ENCODE peak calls at places on chromosome 6, in eight cellular contexts. One of them, this sample, is unnamed.
A peak's percentile ranks its signal among the peaks of the same experiment; 100 is the strongest.

GRCh38 chr6:164216368-164216767 is 801.9 kb downstream of the QKI start:
- DNase-seq in transverse colon: no peak
- DNase-seq in stomach: no peak
- DNase-seq in HL-60: no peak
- DNase-seq in Panc1: no peak
- DNase-seq in breast epithelium: no peak
- DNase-seq in HCT116: no peak
- DNase-seq in suprapubic skin: no peak
- DNase-seq in this sample: no peak

GRCh38 chr6:154261688-154262397 is 94.8 kb downstream of the IPCEF1 start:
- DNase-seq in transverse colon: no peak
- DNase-seq in stomach: no peak
- DNase-seq in HL-60: no peak
- DNase-seq in Panc1: no peak
- DNase-seq in breast epithelium: no peak
- DNase-seq in HCT116: no peak
- DNase-seq in suprapubic skin: no peak
- DNase-seq in this sample: no peak

GRCh38 chr6:160137989-160138835 is 16.6 kb downstream of the SLC22A1 start:
- DNase-seq in transverse colon: peak; percentile 65
- DNase-seq in stomach: peak; percentile 72
- DNase-seq in HL-60: peak; percentile 35
- DNase-seq in Panc1: peak; percentile 39
- DNase-seq in breast epithelium: no peak
- DNase-seq in HCT116: peak; percentile 32
- DNase-seq in suprapubic skin: no peak
- DNase-seq in this sample: no peak

GRCh38 chr6:80962382-80962781 is 790.1 kb downstream of the TENT5A start:
- DNase-seq in transverse colon: no peak
- DNase-seq in stomach: no peak
- DNase-seq in HL-60: no peak
- DNase-seq in Panc1: no peak
- DNase-seq in breast epithelium: no peak
- DNase-seq in HCT116: no peak
- DNase-seq in suprapubic skin: no peak
- DNase-seq in this sample: no peak

GRCh38 chr6:129785756-129786135 is 75.4 kb downstream of the TMEM244 start:
- DNase-seq in transverse colon: no peak
- DNase-seq in stomach: no peak
- DNase-seq in HL-60: no peak
- DNase-seq in Panc1: no peak
- DNase-seq in breast epithelium: no peak
- DNase-seq in HCT116: no peak
- DNase-seq in suprapubic skin: no peak
- DNase-seq in this sample: no peak

GRCh38 chr6:13404115-13404891 is 76.0 kb upstream of the TBC1D7 start:
- DNase-seq in transverse colon: no peak
- DNase-seq in stomach: no peak
- DNase-seq in HL-60: peak; percentile 91
- DNase-seq in Panc1: no peak
- DNase-seq in breast epithelium: no peak
- DNase-seq in HCT116: no peak
- DNase-seq in suprapubic skin: no peak
- DNase-seq in this sample: no peak

GRCh38 chr6:137903933-137904821 is 37.1 kb downstream of the TNFAIP3 start:
- DNase-seq in transverse colon: no peak
- DNase-seq in stomach: no peak
- DNase-seq in HL-60: peak; percentile 73
- DNase-seq in Panc1: no peak
- DNase-seq in breast epithelium: no peak
- DNase-seq in HCT116: peak; percentile 10
- DNase-seq in suprapubic skin: no peak
- DNase-seq in this sample: no peak

GRCh38 chr6:81708306-81708705 is 44.2 kb downstream of the TENT5A start:
- DNase-seq in transverse colon: no peak
- DNase-seq in stomach: no peak
- DNase-seq in HL-60: no peak
- DNase-seq in Panc1: no peak
- DNase-seq in breast epithelium: no peak
- DNase-seq in HCT116: no peak
- DNase-seq in suprapubic skin: no peak
- DNase-seq in this sample: no peak

GRCh38 chr6:108589244-108589730 is 28.6 kb downstream of the FOXO3 start:
- DNase-seq in transverse colon: peak; percentile 83
- DNase-seq in stomach: peak; percentile 85
- DNase-seq in HL-60: peak; percentile 33
- DNase-seq in Panc1: peak; percentile 15
- DNase-seq in breast epithelium: peak; percentile 85
- DNase-seq in HCT116: peak; percentile 18
- DNase-seq in suprapubic skin: peak; percentile 91
- DNase-seq in this sample: peak; percentile 81

GRCh38 chr6:3761989-3762270 is 10.4 kb upstream of the PXDC1 start:
- DNase-seq in transverse colon: no peak
- DNase-seq in stomach: no peak
- DNase-seq in HL-60: no peak
- DNase-seq in Panc1: no peak
- DNase-seq in breast epithelium: no peak
- DNase-seq in HCT116: no peak
- DNase-seq in suprapubic skin: peak; percentile 35
- DNase-seq in this sample: no peak

GRCh38 chr6:169787797-169788196 is 36.4 kb downstream of the ERMARD start:
- DNase-seq in transverse colon: no peak
- DNase-seq in stomach: no peak
- DNase-seq in HL-60: no peak
- DNase-seq in Panc1: no peak
- DNase-seq in breast epithelium: no peak
- DNase-seq in HCT116: no peak
- DNase-seq in suprapubic skin: peak; percentile 27
- DNase-seq in this sample: no peak

GRCh38 chr6:20718705-20719653 is 184.7 kb downstream of the CDKAL1 start:
- DNase-seq in transverse colon: no peak
- DNase-seq in stomach: no peak
- DNase-seq in HL-60: no peak
- DNase-seq in Panc1: no peak
- DNase-seq in breast epithelium: no peak
- DNase-seq in HCT116: no peak
- DNase-seq in suprapubic skin: no peak
- DNase-seq in this sample: no peak

GRCh38 chr6:39568896-39569295 is 156.3 kb downstream of the KIF6 start:
- DNase-seq in transverse colon: no peak
- DNase-seq in stomach: no peak
- DNase-seq in HL-60: no peak
- DNase-seq in Panc1: no peak
- DNase-seq in breast epithelium: no peak
- DNase-seq in HCT116: no peak
- DNase-seq in suprapubic skin: no peak
- DNase-seq in this sample: no peak

GRCh38 chr6:129498950-129499870 is 210.8 kb downstream of the ARHGAP18 start:
- DNase-seq in transverse colon: no peak
- DNase-seq in stomach: no peak
- DNase-seq in HL-60: peak; percentile 32
- DNase-seq in Panc1: peak; percentile 20
- DNase-seq in breast epithelium: no peak
- DNase-seq in HCT116: peak; percentile 67
- DNase-seq in suprapubic skin: no peak
- DNase-seq in this sample: no peak

GRCh38 chr6:42402184-42402583 is 49.5 kb downstream of the TRERF1 start:
- DNase-seq in transverse colon: no peak
- DNase-seq in stomach: no peak
- DNase-seq in HL-60: no peak
- DNase-seq in Panc1: peak; percentile 43
- DNase-seq in breast epithelium: no peak
- DNase-seq in HCT116: peak; percentile 58
- DNase-seq in suprapubic skin: no peak
- DNase-seq in this sample: no peak

GRCh38 chr6:167733740-167734661 is 92.7 kb upstream of the AFDN start:
- DNase-seq in transverse colon: no peak
- DNase-seq in stomach: peak; percentile 22
- DNase-seq in HL-60: no peak
- DNase-seq in Panc1: no peak
- DNase-seq in breast epithelium: no peak
- DNase-seq in HCT116: no peak
- DNase-seq in suprapubic skin: peak; percentile 65
- DNase-seq in this sample: peak; percentile 70

GRCh38 chr6:104881964-104882668 is 22.4 kb upstream of the HACE1 start:
- DNase-seq in transverse colon: no peak
- DNase-seq in stomach: no peak
- DNase-seq in HL-60: no peak
- DNase-seq in Panc1: no peak
- DNase-seq in breast epithelium: no peak
- DNase-seq in HCT116: no peak
- DNase-seq in suprapubic skin: no peak
- DNase-seq in this sample: no peak

GRCh38 chr6:159315562-159315961 is 146.4 kb downstream of the FNDC1 start:
- DNase-seq in transverse colon: no peak
- DNase-seq in stomach: no peak
- DNase-seq in HL-60: no peak
- DNase-seq in Panc1: no peak
- DNase-seq in breast epithelium: no peak
- DNase-seq in HCT116: no peak
- DNase-seq in suprapubic skin: no peak
- DNase-seq in this sample: no peak

GRCh38 chr6:80540700-80541099 is 434.2 kb downstream of the BCKDHB start:
- DNase-seq in transverse colon: no peak
- DNase-seq in stomach: no peak
- DNase-seq in HL-60: no peak
- DNase-seq in Panc1: no peak
- DNase-seq in breast epithelium: no peak
- DNase-seq in HCT116: no peak
- DNase-seq in suprapubic skin: no peak
- DNase-seq in this sample: no peak

GRCh38 chr6:2478200-2478599 is 232.8 kb upstream of the GMDS start:
- DNase-seq in transverse colon: no peak
- DNase-seq in stomach: no peak
- DNase-seq in HL-60: no peak
- DNase-seq in Panc1: no peak
- DNase-seq in breast epithelium: no peak
- DNase-seq in HCT116: no peak
- DNase-seq in suprapubic skin: no peak
- DNase-seq in this sample: no peak

GRCh38 chr6:75081920-75082319 is 123.9 kb downstream of the COL12A1 start:
- DNase-seq in transverse colon: no peak
- DNase-seq in stomach: no peak
- DNase-seq in HL-60: no peak
- DNase-seq in Panc1: no peak
- DNase-seq in breast epithelium: no peak
- DNase-seq in HCT116: no peak
- DNase-seq in suprapubic skin: no peak
- DNase-seq in this sample: no peak

DNA sequence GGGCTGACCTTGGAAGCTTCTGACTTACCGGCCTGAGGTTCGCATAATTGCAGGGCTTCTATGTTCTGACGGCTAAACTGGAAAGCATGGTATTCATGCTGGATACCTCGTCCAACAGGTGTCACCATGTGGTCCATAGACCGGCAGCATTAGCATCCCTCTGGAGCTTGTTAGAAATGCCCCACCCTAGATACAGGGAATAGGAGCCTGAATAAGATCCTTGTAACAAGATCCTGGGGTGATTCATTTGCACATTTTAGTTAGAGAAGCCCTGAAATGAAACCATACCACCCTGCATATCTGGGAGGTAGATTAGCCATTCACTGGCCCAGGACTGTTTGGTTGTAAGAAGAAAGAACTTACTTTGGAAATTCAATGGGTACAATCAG is 77.7 kb downstream of the TMEM170B start:
- DNase-seq in transverse colon: no peak
- DNase-seq in stomach: no peak
- DNase-seq in HL-60: no peak
- DNase-seq in Panc1: no peak
- DNase-seq in breast epithelium: no peak
- DNase-seq in HCT116: no peak
- DNase-seq in suprapubic skin: no peak
- DNase-seq in this sample: no peak
- H3K27ac ChIP-seq in transverse colon: no peak overlapping the region
- H3K27ac ChIP-seq in stomach: peak overlapping the region; percentile 38
- H3K27ac ChIP-seq in HL-60: no peak overlapping the region
- H3K27ac ChIP-seq in Panc1: no peak overlapping the region
- H3K27ac ChIP-seq in breast epithelium: peak overlapping the region; percentile 3
- H3K27ac ChIP-seq in HCT116: no peak overlapping the region
- H3K27ac ChIP-seq in suprapubic skin: no peak overlapping the region
- H3K27ac ChIP-seq in this sample: no peak overlapping the region

DNA sequence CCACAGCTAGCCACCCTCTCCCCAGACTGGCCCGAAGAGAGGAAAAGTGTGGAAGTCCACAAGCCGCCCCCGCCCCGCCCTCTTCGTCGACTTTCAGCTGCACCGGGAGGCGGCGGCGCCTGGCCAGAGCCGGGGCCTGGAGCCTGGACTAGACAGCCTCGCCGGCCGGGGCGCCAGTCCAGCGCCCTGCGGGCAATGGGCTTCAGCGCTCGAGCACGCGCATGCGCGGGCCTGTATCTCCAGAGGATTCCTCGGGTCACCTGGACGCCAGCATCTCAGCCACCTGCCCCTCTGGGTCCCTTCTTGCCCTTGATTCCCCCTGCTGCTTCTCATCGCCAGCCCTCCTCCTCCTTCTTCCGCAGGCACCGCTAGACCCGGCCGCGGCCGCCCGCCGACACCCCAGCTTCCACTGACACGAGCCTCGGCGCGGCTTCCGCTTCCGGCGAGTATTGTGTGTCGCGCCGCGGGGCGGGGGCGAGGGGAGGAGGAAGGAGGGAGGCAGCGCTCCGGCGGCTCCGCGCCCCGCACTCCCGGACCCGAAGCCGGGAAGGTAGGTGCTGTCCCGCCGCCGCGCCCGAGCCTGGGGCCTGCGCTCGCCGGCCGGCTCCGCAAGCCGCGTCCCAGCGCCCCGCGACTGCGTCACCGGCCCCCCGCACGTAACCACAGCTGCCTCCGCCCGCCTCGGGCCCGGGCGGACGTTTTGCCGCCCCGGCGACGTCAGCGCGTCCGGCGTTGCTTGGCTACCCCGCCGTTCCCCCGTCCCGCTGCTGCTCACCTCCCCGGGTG is at the start of gene TRIM39:
- DNase-seq in transverse colon: peak; percentile 88
- DNase-seq in stomach: peak; percentile 88
- DNase-seq in HL-60: peak; percentile 85
- DNase-seq in Panc1: no peak
- DNase-seq in breast epithelium: peak; percentile 76
- DNase-seq in HCT116: peak; percentile 59
- DNase-seq in suprapubic skin: peak; percentile 92
- DNase-seq in this sample: peak; percentile 99
- TF ChIP-seq POLR2AphosphoS5 in transverse colon: peak; percentile 94
- TF ChIP-seq POLR2AphosphoS5 in stomach: peak; percentile 92
- TF ChIP-seq POLR2AphosphoS5 in HL-60: peak; percentile 60
- TF ChIP-seq POLR2AphosphoS5 in Panc1: peak; percentile 85
- TF ChIP-seq POLR2AphosphoS5 in breast epithelium: peak; percentile 80
- TF ChIP-seq POLR2AphosphoS5 in HCT116: peak; percentile 55
- TF ChIP-seq POLR2AphosphoS5 in suprapubic skin: peak; percentile 45
- TF ChIP-seq POLR2AphosphoS5 in this sample: peak; percentile 96

GRCh38 chr6:33193619-33194018 is 1.4 kb upstream of the COL11A2 start:
- DNase-seq in transverse colon: no peak
- DNase-seq in stomach: no peak
- DNase-seq in HL-60: no peak
- DNase-seq in Panc1: no peak
- DNase-seq in breast epithelium: no peak
- DNase-seq in HCT116: no peak
- DNase-seq in suprapubic skin: no peak
- DNase-seq in this sample: no peak
- H3K27ac ChIP-seq in transverse colon: no peak overlapping the region
- H3K27ac ChIP-seq in stomach: no peak overlapping the region
- H3K27ac ChIP-seq in HL-60: no peak overlapping the region
- H3K27ac ChIP-seq in Panc1: no peak overlapping the region
- H3K27ac ChIP-seq in breast epithelium: peak overlapping the region; percentile 48
- H3K27ac ChIP-seq in HCT116: no peak overlapping the region
- H3K27ac ChIP-seq in suprapubic skin: no peak overlapping the region
- H3K27ac ChIP-seq in this sample: peak overlapping the region; percentile 43

GRCh38 chr6:119273799-119274595 is 75.6 kb downstream of the MAN1A1 start:
- DNase-seq in transverse colon: no peak
- DNase-seq in stomach: no peak
- DNase-seq in HL-60: no peak
- DNase-seq in Panc1: no peak
- DNase-seq in breast epithelium: no peak
- DNase-seq in HCT116: no peak
- DNase-seq in suprapubic skin: no peak
- DNase-seq in this sample: no peak
- TF ChIP-seq POLR2AphosphoS5 in transverse colon: no peak
- TF ChIP-seq POLR2AphosphoS5 in stomach: no peak
- TF ChIP-seq POLR2AphosphoS5 in HL-60: no peak
- TF ChIP-seq POLR2AphosphoS5 in Panc1: no peak
- TF ChIP-seq POLR2AphosphoS5 in breast epithelium: no peak
- TF ChIP-seq POLR2AphosphoS5 in HCT116: no peak
- TF ChIP-seq POLR2AphosphoS5 in suprapubic skin: peak; percentile 31
- TF ChIP-seq POLR2AphosphoS5 in this sample: no peak

This sample was measured in spleen.